ENCODE peak calls at places on chromosomes 12 and 14, in four cellular contexts. One of them, this sample, is unnamed.

GRCh38 chr14:69241577-69241976 is 18.4 kb upstream of the GALNT16 start:
- DNase-seq in AG09319: no peak
- DNase-seq in heart left ventricle: no peak
- DNase-seq in heart right ventricle: no peak
- DNase-seq in this sample: no peak

GRCh38 chr12:41013921-41014642 is 174.0 kb upstream of the PDZRN4 start:
- DNase-seq in heart right ventricle: no peak
- DNase-seq in AG09319: no peak
- DNase-seq in heart left ventricle: no peak
- DNase-seq in this sample: no peak

GRCh38 chr12:89098390-89099102 is 253.8 kb downstream of the DUSP6 start:
- DNase-seq in heart left ventricle: no peak
- DNase-seq in heart right ventricle: peak; percentile 27
- DNase-seq in AG09319: no peak
- DNase-seq in this sample: no peak

GRCh38 chr14:69483765-69484443 is 624 bp upstream of the PLEKHD1 start:
- DNase-seq in heart right ventricle: no peak
- DNase-seq in AG09319: no peak
- DNase-seq in heart left ventricle: peak; percentile 62
- DNase-seq in this sample: no peak

GRCh38 chr12:68565391-68565903 is 45.3 kb upstream of the RAP1B start:
- DNase-seq in heart right ventricle: no peak
- DNase-seq in AG09319: peak; percentile 82
- DNase-seq in heart left ventricle: no peak
- DNase-seq in this sample: no peak

GRCh38 chr12:13905795-13906194 is 75.6 kb downstream of the GRIN2B start:
- DNase-seq in AG09319: no peak
- DNase-seq in heart right ventricle: no peak
- DNase-seq in heart left ventricle: no peak
- DNase-seq in this sample: no peak

GRCh38 chr12:31423405-31423804 is 97.5 kb upstream of the SINHCAF start:
- DNase-seq in heart left ventricle: no peak
- DNase-seq in heart right ventricle: no peak
- DNase-seq in AG09319: no peak
- DNase-seq in this sample: no peak

GRCh38 chr12:85820117-85820516 is 16.1 kb downstream of the RASSF9 start:
- DNase-seq in heart right ventricle: no peak
- DNase-seq in heart left ventricle: no peak
- DNase-seq in AG09319: no peak
- DNase-seq in this sample: no peak

GRCh38 chr12:66692170-66692569 is 13.3 kb upstream of the GRIP1 start:
- DNase-seq in heart right ventricle: no peak
- DNase-seq in heart left ventricle: no peak
- DNase-seq in AG09319: no peak
- DNase-seq in this sample: no peak

DNA sequence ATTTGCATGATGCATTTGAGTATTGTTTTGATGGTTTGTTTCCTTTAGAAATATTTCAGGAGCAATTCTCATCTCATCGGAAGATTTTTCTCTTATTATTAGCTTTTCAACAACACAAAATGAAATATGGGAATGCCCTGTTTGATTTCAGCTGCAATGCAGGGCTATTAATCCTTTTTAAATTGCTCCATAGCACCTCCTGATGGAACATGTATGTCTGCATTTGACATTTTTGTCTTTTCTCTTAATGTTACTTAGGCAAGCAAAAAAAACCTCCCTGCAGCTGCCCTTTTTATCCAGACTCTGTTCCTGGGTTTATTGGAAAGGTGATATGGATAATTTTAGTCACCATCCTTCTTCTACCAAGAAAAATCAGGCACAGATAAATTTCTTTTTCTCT is 895.8 kb downstream of the RPS29 start:
- DNase-seq in AG09319: no peak
- DNase-seq in heart right ventricle: no peak
- DNase-seq in heart left ventricle: no peak
- DNase-seq in this sample: no peak
- TF ChIP-seq CTCF in AG09319: no peak
- TF ChIP-seq CTCF in heart right ventricle: no peak
- TF ChIP-seq CTCF in heart left ventricle: no peak
- TF ChIP-seq CTCF in this sample: no peak

GRCh38 chr14:99589651-99590530 is 14.1 kb downstream of the CCDC85C start:
- DNase-seq in heart right ventricle: no peak
- DNase-seq in heart left ventricle: peak; percentile 50
- DNase-seq in AG09319: no peak
- DNase-seq in this sample: no peak
- TF ChIP-seq CTCF in heart right ventricle: no peak
- TF ChIP-seq CTCF in heart left ventricle: no peak
- TF ChIP-seq CTCF in AG09319: no peak
- TF ChIP-seq CTCF in this sample: no peak

DNA sequence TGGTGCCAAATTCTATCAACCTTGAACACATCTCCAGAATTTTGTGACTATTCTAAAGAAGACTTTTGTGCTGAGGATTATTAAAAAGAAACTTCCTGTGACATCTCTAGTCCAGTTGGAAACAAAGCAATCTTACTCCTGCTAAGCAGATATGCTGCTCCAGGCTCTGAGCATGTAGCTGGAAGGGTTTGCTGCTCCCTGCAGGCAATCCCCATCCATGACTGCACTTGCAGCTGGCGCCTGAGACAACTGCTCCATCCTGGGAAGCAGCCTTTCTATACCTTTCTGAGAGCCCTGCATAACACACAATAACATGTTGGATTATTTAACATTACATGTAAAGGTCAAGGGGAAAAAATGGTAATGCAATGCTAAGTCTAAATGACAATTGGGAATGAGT is 105.1 kb downstream of the NDUFA12 start:
- DNase-seq in heart left ventricle: no peak
- DNase-seq in AG09319: no peak
- DNase-seq in heart right ventricle: no peak
- DNase-seq in this sample: no peak
- TF ChIP-seq CTCF in heart left ventricle: peak; percentile 36
- TF ChIP-seq CTCF in AG09319: peak; percentile 13
- TF ChIP-seq CTCF in heart right ventricle: no peak
- TF ChIP-seq CTCF in this sample: no peak

GRCh38 chr14:72523397-72524157 is 370.3 kb downstream of the DPF3 start:
- DNase-seq in heart right ventricle: no peak
- DNase-seq in heart left ventricle: no peak
- DNase-seq in AG09319: no peak
- DNase-seq in this sample: no peak

GRCh38 chr14:72522847-72523246 is 371.1 kb downstream of the DPF3 start:
- DNase-seq in heart left ventricle: no peak
- DNase-seq in AG09319: no peak
- DNase-seq in heart right ventricle: no peak
- DNase-seq in this sample: no peak

GRCh38 chr14:72524230-72524629 is 369.7 kb downstream of the DPF3 start:
- DNase-seq in heart left ventricle: no peak
- DNase-seq in heart right ventricle: no peak
- DNase-seq in AG09319: no peak
- DNase-seq in this sample: no peak

GRCh38 chr14:72527591-72527990 is 366.3 kb downstream of the DPF3 start:
- DNase-seq in heart right ventricle: no peak
- DNase-seq in AG09319: no peak
- DNase-seq in heart left ventricle: no peak
- DNase-seq in this sample: no peak

GRCh38 chr14:72525087-72525909 is 368.6 kb downstream of the DPF3 start:
- DNase-seq in AG09319: no peak
- DNase-seq in heart left ventricle: no peak
- DNase-seq in heart right ventricle: no peak
- DNase-seq in this sample: no peak
- TF ChIP-seq CTCF in AG09319: no peak
- TF ChIP-seq CTCF in heart left ventricle: no peak
- TF ChIP-seq CTCF in heart right ventricle: no peak
- TF ChIP-seq CTCF in this sample: no peak

DNA sequence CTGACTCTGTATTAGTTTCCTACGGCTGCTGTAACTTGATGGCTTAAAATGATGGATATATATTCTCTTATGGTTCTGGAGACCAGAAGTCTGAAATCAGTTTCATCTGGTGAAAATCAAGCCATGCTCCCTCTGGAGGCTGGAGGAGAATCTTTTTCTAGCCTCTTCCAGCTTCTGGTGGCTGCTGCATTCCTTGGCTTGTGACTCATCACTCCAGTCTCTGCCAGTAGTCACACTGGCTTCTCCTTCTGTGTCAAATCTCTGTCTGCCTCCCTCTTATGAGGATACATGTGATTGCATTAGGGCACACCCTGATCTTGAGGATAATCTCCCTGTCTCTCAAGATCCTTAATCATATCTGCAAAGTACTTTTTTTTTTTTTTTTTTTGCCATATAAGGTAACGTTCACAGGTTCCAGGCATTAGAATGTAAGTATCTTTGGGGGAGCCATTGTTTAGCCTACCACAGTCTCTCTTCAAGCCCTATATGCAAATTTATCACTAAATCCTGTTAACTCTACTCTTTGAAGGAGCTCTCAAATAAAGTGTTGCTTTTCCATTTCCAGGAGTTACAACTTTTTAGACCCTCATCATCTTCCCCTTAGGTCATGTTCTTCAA is 17.8 kb downstream of the DNAL1 start:
- DNase-seq in AG09319: peak; percentile 67
- DNase-seq in heart left ventricle: no peak
- DNase-seq in heart right ventricle: no peak
- DNase-seq in this sample: no peak
- TF ChIP-seq CTCF in AG09319: peak; percentile 69
- TF ChIP-seq CTCF in heart left ventricle: no peak
- TF ChIP-seq CTCF in heart right ventricle: no peak
- TF ChIP-seq CTCF in this sample: no peak